ENCODE peak calls at places on chromosomes 1 and 21, in ten cellular contexts. T is hepatocyte, Y is thyroid gland, D is transverse colon, B is endothelial cell, W is HCT116, V is bronchial epithelial cell, I is NB4, A is A549, R is fibroblast of the aortic adventitia. X is an unnamed sample.

GRCh38 chr1:79859212-79859948 is 852.9 kb upstream of the ADGRL4 start:
- DNase-seq in T (peak), D (peak), A (peak), R (peak), W (no peak), B (no peak), Y (no peak), I (no peak), V (peak), X (no peak)

GRCh38 chr1:99945174-99945573 is 24.6 kb upstream of the SLC35A3 start:
- DNase-seq in T (no peak), W (no peak), Y (no peak), B (no peak), I (no peak), R (no peak), V (no peak), D (no peak), A (no peak), X (no peak)

GRCh38 chr1:214523124-214523824 is 28.1 kb downstream of the PTPN14 start:
- DNase-seq in A (no peak), I (peak), B (no peak), Y (no peak), T (no peak), V (no peak), W (no peak), D (no peak), R (no peak), X (no peak)

GRCh38 chr1:204858381-204858821 is 12.3 kb upstream of the NFASC start:
- DNase-seq in T (no peak), A (no peak), I (no peak), B (no peak), Y (no peak), R (no peak), W (no peak), D (no peak), V (no peak), X (no peak)

GRCh38 chr1:116038679-116039078 is 62.4 kb downstream of the SLC22A15 start:
- DNase-seq in Y (no peak), I (no peak), D (no peak), R (no peak), V (no peak), W (no peak), B (no peak), T (no peak), A (no peak), X (no peak)

GRCh38 chr1:107140703-107141490 is at the start of gene NTNG1:
- DNase-seq in R (no peak), D (no peak), A (no peak), T (peak), W (no peak), V (peak), Y (no peak), B (peak), I (no peak), X (peak)

GRCh38 chr1:155177192-155177917 is 3.7 kb downstream of the TRIM46 start:
- DNase-seq in I (peak), Y (no peak), R (no peak), A (no peak), V (peak), W (no peak), T (no peak), D (no peak), B (peak), X (no peak)

GRCh38 chr1:197481101-197481500 is 213.0 kb downstream of the CRB1 start:
- DNase-seq in A (no peak), D (no peak), B (peak), T (no peak), W (no peak), V (no peak), I (peak), Y (no peak), R (no peak), X (no peak)

GRCh38 chr1:64505944-64506658 is 36.2 kb downstream of the CACHD1 start:
- DNase-seq in W (no peak), Y (peak), I (no peak), T (peak), A (no peak), V (peak), D (peak), B (no peak), R (no peak), X (no peak)

GRCh38 chr1:9062846-9063245 is 6.6 kb downstream of the SLC2A5 start:
- DNase-seq in W (no peak), R (no peak), Y (no peak), B (no peak), A (no peak), V (no peak), T (no peak), I (no peak), D (no peak), X (no peak)

GRCh38 chr1:237891979-237892378 is 1.3 kb upstream of the ZP4 start:
- DNase-seq in I (no peak), B (no peak), R (no peak), T (no peak), W (no peak), Y (no peak), A (no peak), D (no peak), V (peak), X (no peak)

GRCh38 chr1:209600541-209600940 is 17.0 kb downstream of the CAMK1G start:
- DNase-seq in B (no peak), T (no peak), R (peak), Y (no peak), V (no peak), W (no peak), D (no peak), A (no peak), I (no peak), X (no peak)

GRCh38 chr1:206606867-206607266 is 5.4 kb downstream of the EIF2D start:
- DNase-seq in I (peak), D (no peak), T (peak), R (peak), B (no peak), A (peak), W (peak), V (peak), Y (no peak), X (no peak)

GRCh38 chr1:234473123-234473522 is 5.9 kb downstream of the TARBP1 start:
- DNase-seq in V (no peak), I (no peak), R (no peak), Y (no peak), W (no peak), T (no peak), B (no peak), D (no peak), A (no peak), X (peak)

GRCh38 chr1:52751589-52752306 is 25.5 kb downstream of the ZYG11B start:
- DNase-seq in V (no peak), A (no peak), D (no peak), R (peak), B (no peak), I (no peak), Y (peak), T (peak), W (no peak), X (no peak)

GRCh38 chr21:26085882-26086281 is 84.7 kb downstream of the APP start:
- DNase-seq in R (no peak), T (no peak), D (no peak), W (no peak), I (no peak), B (no peak), V (no peak), A (no peak), Y (no peak), X (no peak)

GRCh38 chr1:14614326-14614725 is 15.8 kb downstream of the KAZN start:
- DNase-seq in B (no peak), D (no peak), R (no peak), W (no peak), A (no peak), V (no peak), I (no peak), T (no peak), Y (no peak), X (no peak)

GRCh38 chr1:36411674-36412648 is 14.3 kb upstream of the LSM10 start:
- DNase-seq in R (peak), I (peak), V (peak), A (no peak), D (no peak), W (no peak), T (no peak), Y (no peak), B (no peak), X (no peak)

GRCh38 chr1:165144757-165145397 is 211.6 kb downstream of the LMX1A start:
- DNase-seq in W (peak), R (peak), A (no peak), I (peak), D (peak), T (peak), B (peak), Y (peak), V (peak), X (peak)

GRCh38 chr1:226149806-226150205 is 36.7 kb downstream of the ACBD3 start:
- DNase-seq in R (no peak), V (no peak), A (no peak), T (peak), B (no peak), D (no peak), I (peak), W (no peak), Y (no peak), X (no peak)

GRCh38 chr1:1371741-1372711 is 3.0 kb downstream of the AURKAIP1 start:
- DNase-seq in W (no peak), T (peak), B (peak), A (peak), D (peak), V (no peak), I (peak), R (peak), Y (peak), X (peak)

GRCh38 chr1:241939798-241940197 is 17.8 kb upstream of the BECN2 start:
- DNase-seq in A (no peak), Y (no peak), I (no peak), V (no peak), T (no peak), B (no peak), D (no peak), R (no peak), W (no peak), X (no peak)

GRCh38 chr1:27527223-27527856 is 37.4 kb upstream of the WASF2 start:
- DNase-seq in W (no peak), A (no peak), Y (peak), R (no peak), I (peak), T (peak), V (no peak), D (peak), B (peak), X (peak)

GRCh38 chr1:111707906-111708305 is 31.3 kb downstream of the INKA2 start:
- DNase-seq in W (no peak), Y (no peak), B (no peak), A (no peak), R (no peak), T (no peak), D (no peak), I (no peak), V (peak), X (no peak)

GRCh38 chr1:46333300-46334029 is 7.1 kb upstream of the NSUN4 start:
- DNase-seq in I (peak), A (peak), V (peak), B (peak), T (peak), Y (no peak), R (peak), D (no peak), W (peak), X (peak)

GRCh38 chr1:29762635-29763034 is 526.3 kb downstream of the PTPRU start:
- DNase-seq in R (no peak), Y (no peak), D (no peak), V (no peak), I (no peak), W (no peak), T (no peak), A (no peak), B (no peak), X (no peak)

GRCh38 chr1:21901473-21901847 is 35.6 kb downstream of the HSPG2 start:
- DNase-seq in R (peak), B (no peak), V (no peak), D (no peak), Y (no peak), W (no peak), I (no peak), A (no peak), T (no peak), X (no peak)

GRCh38 chr1:214216779-214217178 is 64.2 kb upstream of the SMYD2 start:
- DNase-seq in A (no peak), R (no peak), D (no peak), Y (no peak), V (peak), W (no peak), T (peak), I (no peak), B (no peak), X (no peak)

GRCh38 chr1:221100196-221100950 is 221.1 kb downstream of the HLX start:
- DNase-seq in I (peak), R (peak), Y (no peak), T (peak), W (no peak), D (no peak), B (no peak), A (no peak), V (no peak), X (no peak)

GRCh38 chr1:119159096-119159495 is 18.6 kb upstream of the WARS2 start:
- DNase-seq in D (no peak), I (no peak), W (no peak), R (peak), A (no peak), Y (no peak), V (no peak), B (no peak), T (no peak), X (no peak)

DNA sequence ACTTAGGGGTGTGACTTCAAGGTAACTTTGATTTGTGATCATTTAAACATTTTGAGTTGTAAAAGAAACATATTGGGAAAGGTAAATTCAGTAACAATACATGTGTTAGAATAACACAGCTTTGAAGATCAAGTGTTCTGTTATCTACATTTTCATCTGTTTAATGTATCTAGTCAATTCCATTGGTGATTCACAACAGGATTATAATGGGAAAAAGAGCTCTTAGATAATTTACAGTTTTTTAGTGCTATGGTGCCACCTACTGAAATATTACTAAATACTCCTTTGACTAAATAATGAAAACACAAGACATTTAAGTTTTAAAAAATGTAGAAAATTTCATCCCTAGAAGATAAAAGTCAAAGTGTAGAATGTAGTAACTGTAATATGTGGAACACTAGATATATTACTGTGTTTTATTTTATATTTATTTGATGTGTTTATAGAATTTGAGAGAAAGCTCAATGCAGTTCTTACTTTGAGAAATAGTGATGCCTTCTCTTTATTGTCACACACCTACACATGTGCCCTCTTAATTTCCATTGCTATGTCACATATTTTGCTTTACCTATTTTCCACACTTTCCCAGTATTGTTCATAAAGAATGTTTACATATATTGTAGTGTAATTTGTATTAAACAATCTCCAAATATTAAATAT is 47.4 kb downstream of the PTPRC start:
- DNase-seq in T (peak), R (peak), B (no peak), A (no peak), W (peak), V (peak), I (peak), Y (no peak), D (no peak), X (no peak)
- TF ChIP-seq CTCF in T (peak), R (peak), B (no peak), A (peak), W (peak), V (no peak), I (no peak), Y (no peak), D (peak), X (no peak)

DNA sequence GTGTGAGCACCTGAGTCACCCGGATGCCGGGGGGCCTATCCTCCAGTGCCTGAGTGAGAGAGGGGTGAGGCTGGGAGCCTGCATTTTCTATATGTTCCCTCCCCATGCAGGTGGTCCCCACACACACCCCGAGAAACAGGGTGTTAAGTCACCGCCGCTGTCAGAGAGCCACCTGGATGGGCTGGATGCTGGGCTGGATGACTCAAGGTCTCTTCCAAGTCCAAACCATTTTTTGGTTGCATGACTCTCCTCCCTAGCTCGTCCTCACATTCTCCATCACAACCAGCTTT is 2.9 kb upstream of the UMODL1 start:
- DNase-seq in V (no peak), A (no peak), R (no peak), T (no peak), B (no peak), D (no peak), Y (no peak), W (no peak), I (no peak), X (no peak)
- TF ChIP-seq CTCF in V (no peak), A (no peak), R (no peak), T (no peak), B (no peak), D (no peak), Y (no peak), W (no peak), I (no peak), X (no peak)

DNA sequence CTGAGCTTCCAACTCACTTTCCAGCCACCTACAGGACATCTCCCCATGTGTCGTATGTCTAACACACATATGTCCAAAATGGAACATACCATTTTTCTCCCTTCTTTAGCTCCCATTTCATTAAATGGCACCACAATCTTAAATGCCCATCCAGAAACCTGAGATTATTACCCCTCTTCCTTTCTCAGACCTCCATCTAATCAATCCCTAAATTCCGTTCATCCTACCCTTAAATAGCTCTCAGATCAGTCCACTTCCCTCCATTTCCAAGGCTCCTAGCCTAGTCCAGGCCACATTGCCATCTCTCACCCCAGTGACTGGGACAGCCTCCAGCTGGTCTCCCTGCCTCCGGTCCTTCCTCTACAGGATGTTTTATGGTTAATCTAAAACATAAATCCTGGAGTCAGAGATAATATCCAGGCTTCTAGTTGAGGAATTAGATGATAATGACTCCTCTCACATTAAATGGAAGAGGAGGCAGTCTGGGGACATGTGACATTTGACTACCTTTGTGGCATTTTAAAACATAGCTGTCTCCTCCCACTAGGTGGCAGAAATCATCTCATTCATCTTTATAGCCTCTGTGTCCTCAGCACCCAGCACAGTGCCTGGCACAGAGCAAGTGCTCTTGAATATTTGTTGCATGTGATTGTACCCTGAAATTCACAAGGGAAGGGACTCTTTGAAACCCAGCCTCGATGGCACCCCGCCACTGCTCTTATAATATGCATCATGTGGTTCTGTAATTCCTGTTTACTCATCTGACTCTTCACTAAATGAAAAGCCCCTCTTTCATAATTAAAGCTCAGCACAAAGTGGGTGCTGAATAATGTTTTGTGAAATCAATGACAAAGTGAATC is 102.3 kb downstream of the TMEM53 start:
- DNase-seq in V (peak), R (no peak), Y (no peak), D (no peak), T (no peak), W (no peak), B (no peak), I (peak), A (peak), X (peak)
- TF ChIP-seq CTCF in V (peak), R (peak), Y (no peak), D (peak), T (peak), W (peak), B (peak), I (peak), A (peak), X (peak)

DNA sequence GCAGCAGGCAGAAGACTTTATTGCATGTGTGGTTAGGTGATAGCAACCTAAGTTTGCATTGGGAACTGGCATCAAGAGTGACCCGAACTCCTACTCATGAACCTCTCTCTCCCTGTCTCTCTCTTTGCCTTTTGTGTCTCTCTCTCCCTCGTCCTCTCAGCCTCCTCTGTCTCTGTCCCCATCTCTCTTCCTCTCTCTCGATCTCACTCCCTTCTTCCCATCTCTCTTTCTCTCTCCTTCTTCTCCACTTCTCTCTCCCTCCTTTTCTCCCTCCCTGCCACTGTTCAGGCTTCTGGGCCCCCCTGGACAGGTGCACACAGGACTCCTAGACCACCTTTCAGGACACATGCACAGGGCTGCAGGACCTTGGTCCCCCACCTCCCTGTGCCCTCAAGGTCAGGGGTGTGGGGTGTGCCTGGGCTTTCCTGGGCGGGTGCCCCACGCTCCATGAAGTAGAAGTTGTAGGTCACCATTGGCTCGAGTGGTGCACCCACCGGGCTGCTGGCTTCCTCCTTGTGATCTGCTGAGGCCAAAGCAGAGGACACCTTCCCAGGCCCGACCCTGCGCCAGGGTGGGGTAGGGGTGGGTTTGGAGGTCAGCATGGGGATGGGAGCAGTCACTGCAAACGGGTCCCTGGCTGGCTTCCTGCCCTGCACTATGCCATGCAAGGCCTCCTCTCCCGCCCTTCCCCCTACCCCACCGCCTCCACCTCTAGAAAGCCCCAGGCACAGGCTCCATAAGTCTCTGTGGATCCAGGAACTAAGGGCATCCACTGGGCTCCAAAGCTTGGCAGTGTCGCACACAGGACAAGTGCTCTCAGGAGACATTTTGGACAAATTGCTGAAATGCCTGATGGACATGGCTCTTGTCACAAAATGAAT is 13.2 kb upstream of the ZBTB17 start:
- DNase-seq in B (no peak), A (no peak), W (no peak), I (no peak), V (no peak), Y (no peak), D (no peak), R (no peak), T (no peak), X (no peak)
- TF ChIP-seq CTCF in B (no peak), A (no peak), W (no peak), I (no peak), V (no peak), Y (no peak), D (no peak), R (no peak), T (no peak), X (no peak)

GRCh38 chr1:88074661-88075060 is 609.4 kb upstream of the PKN2 start:
- DNase-seq in D (no peak), W (no peak), A (no peak), Y (peak), V (no peak), T (no peak), I (no peak), R (no peak), B (no peak), X (no peak)

GRCh38 chr1:88080875-88081274 is 603.2 kb upstream of the PKN2 start:
- DNase-seq in Y (no peak), D (no peak), I (no peak), A (no peak), R (no peak), T (no peak), B (no peak), V (no peak), W (no peak), X (no peak)

GRCh38 chr1:88075813-88076212 is 608.3 kb upstream of the PKN2 start:
- DNase-seq in D (no peak), A (no peak), T (no peak), Y (no peak), I (no peak), R (no peak), W (no peak), B (no peak), V (no peak), X (no peak)

GRCh38 chr1:88079036-88079435 is 605.0 kb upstream of the PKN2 start:
- DNase-seq in B (peak), T (no peak), W (peak), I (peak), R (peak), Y (no peak), V (peak), D (no peak), A (no peak), X (no peak)
- TF ChIP-seq CTCF in B (peak), T (peak), W (peak), I (peak), R (peak), Y (no peak), V (peak), D (no peak), A (no peak), X (no peak)